ENCODE peak calls at places on chromosomes 11 and 22, in five cellular contexts. One of them, this sample, is unnamed. For H3F3A, the result is how much of the 10 kb centered on the place peaks cover.

GRCh38 chr11:19648321-19648720 is 64.3 kb upstream of the NAV2 start:
- DNase-seq in GM23248: no peak
- DNase-seq in MM.1S: no peak
- DNase-seq in GM23338: no peak
- DNase-seq in neural progenitor cell: no peak
- DNase-seq in this sample: no peak

GRCh38 chr11:64086263-64086938 is 50.7 kb downstream of the FLRT1 start:
- DNase-seq in GM23248: peak
- DNase-seq in MM.1S: no peak
- DNase-seq in GM23338: no peak
- DNase-seq in neural progenitor cell: no peak
- DNase-seq in this sample: no peak

GRCh38 chr11:2268911-2269600 is 1.3 kb downstream of the ASCL2 start:
- DNase-seq in GM23248: peak
- DNase-seq in MM.1S: no peak
- DNase-seq in GM23338: peak
- DNase-seq in neural progenitor cell: peak
- DNase-seq in this sample: peak

GRCh38 chr11:13368041-13368446 is 90.5 kb downstream of the BMAL1 start:
- DNase-seq in GM23248: peak
- DNase-seq in MM.1S: no peak
- DNase-seq in GM23338: no peak
- DNase-seq in neural progenitor cell: no peak
- DNase-seq in this sample: no peak

GRCh38 chr11:60334005-60334620 is 7.1 kb downstream of the MS4A6E start:
- DNase-seq in GM23248: peak
- DNase-seq in MM.1S: peak
- DNase-seq in GM23338: peak
- DNase-seq in neural progenitor cell: peak
- DNase-seq in this sample: peak

GRCh38 chr11:43943357-43943930 is 1.0 kb downstream of the C11orf96 start:
- DNase-seq in GM23248: peak
- DNase-seq in MM.1S: peak
- DNase-seq in GM23338: no peak
- DNase-seq in neural progenitor cell: peak
- DNase-seq in this sample: peak

GRCh38 chr11:86938900-86939880 is 16.0 kb downstream of the FZD4 start:
- DNase-seq in GM23248: peak
- DNase-seq in MM.1S: peak
- DNase-seq in GM23338: peak
- DNase-seq in neural progenitor cell: peak
- DNase-seq in this sample: peak

GRCh38 chr11:64687204-64687603 is 35.8 kb downstream of the NRXN2 start:
- DNase-seq in GM23248: no peak
- DNase-seq in MM.1S: no peak
- DNase-seq in GM23338: no peak
- DNase-seq in neural progenitor cell: no peak
- DNase-seq in this sample: no peak

GRCh38 chr11:96309001-96309642 is 33.9 kb downstream of the MAML2 start:
- DNase-seq in GM23248: peak
- DNase-seq in MM.1S: no peak
- DNase-seq in GM23338: no peak
- DNase-seq in neural progenitor cell: peak
- DNase-seq in this sample: peak

GRCh38 chr11:114058871-114059277 is 637 bp upstream of the ZBTB16 start:
- DNase-seq in GM23248: peak
- DNase-seq in MM.1S: no peak
- DNase-seq in GM23338: peak
- DNase-seq in neural progenitor cell: peak
- DNase-seq in this sample: no peak

GRCh38 chr11:114060402-114061052 is 1.0 kb downstream of the ZBTB16 start:
- DNase-seq in GM23248: peak
- DNase-seq in MM.1S: no peak
- DNase-seq in GM23338: peak
- DNase-seq in neural progenitor cell: peak
- DNase-seq in this sample: no peak

GRCh38 chr11:114059984-114060401 is 482 bp downstream of the ZBTB16 start:
- DNase-seq in GM23248: peak
- DNase-seq in MM.1S: no peak
- DNase-seq in GM23338: peak
- DNase-seq in neural progenitor cell: peak
- DNase-seq in this sample: no peak

GRCh38 chr11:114058026-114058706 is 1.3 kb upstream of the ZBTB16 start:
- DNase-seq in GM23248: no peak
- DNase-seq in MM.1S: no peak
- DNase-seq in GM23338: peak
- DNase-seq in neural progenitor cell: peak
- DNase-seq in this sample: no peak

GRCh38 chr11:114059278-114059983 is at the start of gene ZBTB16:
- DNase-seq in GM23248: peak
- DNase-seq in MM.1S: no peak
- DNase-seq in GM23338: peak
- DNase-seq in neural progenitor cell: peak
- DNase-seq in this sample: no peak
- TF ChIP-seq EZH2 in GM23248: peak
- TF ChIP-seq EZH2 in MM.1S: no peak
- TF ChIP-seq EZH2 in GM23338: no peak
- TF ChIP-seq EZH2 in neural progenitor cell: no peak
- TF ChIP-seq EZH2 in this sample: no peak

DNA sequence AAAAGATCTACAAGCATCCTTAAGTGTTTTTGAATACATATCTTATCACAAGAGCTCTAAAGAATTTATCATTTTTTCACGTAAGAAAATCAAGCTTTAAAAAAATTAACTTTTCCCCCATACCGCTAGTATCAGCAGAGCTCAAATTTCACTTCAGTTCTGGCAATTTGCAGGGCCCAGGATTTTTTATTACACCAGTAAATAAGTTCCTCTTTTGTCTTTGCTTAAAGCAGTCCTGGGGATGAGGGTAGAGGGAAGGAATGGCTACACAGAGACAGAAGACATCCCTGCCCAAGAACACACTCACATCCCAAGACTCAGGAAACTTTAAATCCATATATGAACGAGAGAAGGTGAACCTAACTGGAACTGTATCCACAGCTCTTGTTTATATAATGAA is 22.6 kb upstream of the SORL1 start:
- DNase-seq in GM23248: no peak
- DNase-seq in MM.1S: no peak
- DNase-seq in GM23338: no peak
- DNase-seq in neural progenitor cell: no peak
- DNase-seq in this sample: no peak
- H3F3A ChIP-seq in GM23248: under half
- H3F3A ChIP-seq in MM.1S: under half
- H3F3A ChIP-seq in GM23338: under half
- H3F3A ChIP-seq in neural progenitor cell: under half
- H3F3A ChIP-seq in this sample: under half

DNA sequence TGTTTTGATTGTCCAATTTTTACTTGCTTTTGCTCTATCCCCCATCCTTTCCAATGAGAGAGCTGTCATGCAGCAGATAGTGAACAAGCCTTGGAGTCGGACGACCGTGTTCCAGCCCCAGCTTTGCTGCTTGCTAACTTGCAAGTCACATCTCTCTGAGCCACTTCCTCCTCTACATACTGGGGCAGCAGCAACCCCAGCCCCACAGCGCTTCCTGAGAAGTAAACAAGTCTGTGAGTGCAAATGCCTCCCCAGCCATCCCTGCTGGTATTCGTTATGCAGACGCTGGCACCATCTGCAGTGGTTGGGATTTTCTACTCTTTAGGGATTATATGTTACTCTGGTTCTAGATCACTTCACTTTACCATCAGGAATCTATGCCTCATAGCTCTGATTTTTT is 35.0 kb downstream of the TPBGL start:
- DNase-seq in GM23248: no peak
- DNase-seq in MM.1S: peak
- DNase-seq in GM23338: peak
- DNase-seq in neural progenitor cell: no peak
- DNase-seq in this sample: no peak
- H3K27ac ChIP-seq in GM23248: no peak
- H3K27ac ChIP-seq in MM.1S: no peak
- H3K27ac ChIP-seq in GM23338: peak
- H3K27ac ChIP-seq in neural progenitor cell: no peak
- H3K27ac ChIP-seq in this sample: no peak

GRCh38 chr22:30290318-30290678 is 993 bp upstream of the CASTOR1 start:
- DNase-seq in GM23248: peak
- DNase-seq in MM.1S: no peak
- DNase-seq in GM23338: no peak
- DNase-seq in neural progenitor cell: no peak
- DNase-seq in this sample: no peak

GRCh38 chr22:30289980-30290313 is 642 bp upstream of the CASTOR1 start:
- DNase-seq in GM23248: no peak
- DNase-seq in MM.1S: no peak
- DNase-seq in GM23338: peak
- DNase-seq in neural progenitor cell: no peak
- DNase-seq in this sample: no peak

GRCh38 chr22:30288414-30289125 is 735 bp downstream of the CASTOR1 start:
- DNase-seq in GM23248: no peak
- DNase-seq in MM.1S: no peak
- DNase-seq in GM23338: no peak
- DNase-seq in neural progenitor cell: peak
- DNase-seq in this sample: no peak

GRCh38 chr22:30290679-30291333 is 1.5 kb upstream of the CASTOR1 start:
- DNase-seq in GM23248: peak
- DNase-seq in MM.1S: no peak
- DNase-seq in GM23338: peak
- DNase-seq in neural progenitor cell: peak
- DNase-seq in this sample: peak

GRCh38 chr22:30289126-30289979 is at the start of gene CASTOR1:
- DNase-seq in GM23248: peak
- DNase-seq in MM.1S: peak
- DNase-seq in GM23338: peak
- DNase-seq in neural progenitor cell: peak
- DNase-seq in this sample: peak
- TF ChIP-seq EZH2 in GM23248: no peak
- TF ChIP-seq EZH2 in MM.1S: no peak
- TF ChIP-seq EZH2 in GM23338: no peak
- TF ChIP-seq EZH2 in neural progenitor cell: peak
- TF ChIP-seq EZH2 in this sample: no peak